ENCODE peak calls at places on chromosomes 7 and 10, in five cellular contexts. H is CD4-positive, alpha-beta T cell; N is uterus; D is breast epithelium; T is ovary. M is an unnamed sample.

GRCh38 chr10:87591589-87591886 is 68.1 kb upstream of the PAPSS2 start:
- DNase-seq in H (no peak), N (no peak), D (no peak), T (no peak), M (no peak)

GRCh38 chr10:31132681-31133239 is 101.1 kb upstream of the ZNF438 start:
- DNase-seq in H (no peak), N (no peak), D (no peak), T (no peak), M (no peak)

GRCh38 chr7:101945034-101945758 is 127.8 kb downstream of the CUX1 start:
- DNase-seq in H (no peak), N (peak), D (no peak), T (no peak), M (no peak)

GRCh38 chr7:28070311-28071055 is 110.1 kb downstream of the JAZF1 start:
- DNase-seq in H (no peak), N (no peak), D (no peak), T (no peak), M (no peak)

GRCh38 chr7:65448824-65449504 is 75.3 kb downstream of the ZNF92 start:
- DNase-seq in H (no peak), N (peak), D (no peak), T (no peak), M (no peak)

GRCh38 chr7:24255139-24255538 is 28.9 kb upstream of the NPY start:
- DNase-seq in H (no peak), N (no peak), D (no peak), T (no peak), M (no peak)

GRCh38 chr7:885261-885892 is 9.0 kb downstream of the GET4 start:
- DNase-seq in H (no peak), N (no peak), D (no peak), T (no peak), M (no peak)

GRCh38 chr7:22587322-22587721 is 87.3 kb upstream of the STEAP1B start:
- DNase-seq in H (no peak), N (no peak), D (no peak), T (no peak), M (no peak)

GRCh38 chr10:30422981-30423654 is 10.9 kb upstream of the MAP3K8 start:
- DNase-seq in H (no peak), N (no peak), D (peak), T (no peak), M (no peak)

GRCh38 chr10:44024351-44025116 is 360.4 kb downstream of the CXCL12 start:
- DNase-seq in H (no peak), N (no peak), D (no peak), T (no peak), M (no peak)

GRCh38 chr10:125661942-125662515 is 20.9 kb downstream of the TEX36 start:
- DNase-seq in H (no peak), N (no peak), D (no peak), T (no peak), M (no peak)

GRCh38 chr10:119672291-119672690 is 21.1 kb downstream of the BAG3 start:
- DNase-seq in H (no peak), N (no peak), D (no peak), T (no peak), M (no peak)

GRCh38 chr7:45566386-45566785 is 7.8 kb upstream of the ADCY1 start:
- DNase-seq in H (no peak), N (no peak), D (peak), T (no peak), M (no peak)

GRCh38 chr10:91210435-91210834 is 10.0 kb upstream of the PCGF5 start:
- DNase-seq in H (peak), N (no peak), D (no peak), T (peak), M (no peak)

GRCh38 chr10:127997241-127997640 is 90.3 kb downstream of the PTPRE start:
- DNase-seq in H (no peak), N (no peak), D (no peak), T (no peak), M (no peak)

GRCh38 chr7:127817466-127817865 is 165.5 kb downstream of the SND1 start:
- DNase-seq in H (no peak), N (no peak), D (no peak), T (no peak), M (no peak)

GRCh38 chr7:148819697-148820332 is 64.3 kb downstream of the EZH2 start:
- DNase-seq in H (no peak), N (no peak), D (no peak), T (no peak), M (no peak)

GRCh38 chr7:103065666-103066065 is 8.9 kb downstream of the FBXL13 start:
- DNase-seq in H (peak), N (no peak), D (no peak), T (no peak), M (no peak)

GRCh38 chr7:600149-600814 is 80.6 kb upstream of the PDGFA start:
- DNase-seq in H (no peak), N (no peak), D (no peak), T (no peak), M (no peak)

GRCh38 chr7:56092789-56093531 is at the start of gene PHKG1:
- DNase-seq in H (no peak), N (peak), D (peak), T (peak), M (no peak)

GRCh38 chr10:27959093-27959715 is 39.7 kb downstream of the ODAD2 start:
- DNase-seq in H (no peak), N (no peak), D (no peak), T (no peak), M (no peak)

GRCh38 chr10:122537545-122537944 is 23.0 kb upstream of the DMBT1 start:
- DNase-seq in H (no peak), N (no peak), D (no peak), T (no peak), M (no peak)

GRCh38 chr7:66500087-66500486 is 128.6 kb upstream of the KCTD7 start:
- DNase-seq in H (no peak), N (no peak), D (no peak), T (no peak), M (no peak)

GRCh38 chr7:66504131-66504530 is 124.5 kb upstream of the KCTD7 start:
- DNase-seq in H (no peak), N (no peak), D (no peak), T (no peak), M (no peak)

GRCh38 chr7:66503551-66504031 is 125.1 kb upstream of the KCTD7 start:
- DNase-seq in H (no peak), N (peak), D (no peak), T (no peak), M (no peak)

GRCh38 chr7:66503036-66503370 is 125.7 kb upstream of the KCTD7 start:
- DNase-seq in H (no peak), N (peak), D (no peak), T (no peak), M (no peak)

GRCh38 chr7:66502230-66503035 is 126.2 kb upstream of the KCTD7 start:
- DNase-seq in H (no peak), N (peak), D (no peak), T (no peak), M (no peak)
- TF ChIP-seq CTCF in H (no peak), N (no peak), D (no peak), T (no peak), M (no peak)

DNA sequence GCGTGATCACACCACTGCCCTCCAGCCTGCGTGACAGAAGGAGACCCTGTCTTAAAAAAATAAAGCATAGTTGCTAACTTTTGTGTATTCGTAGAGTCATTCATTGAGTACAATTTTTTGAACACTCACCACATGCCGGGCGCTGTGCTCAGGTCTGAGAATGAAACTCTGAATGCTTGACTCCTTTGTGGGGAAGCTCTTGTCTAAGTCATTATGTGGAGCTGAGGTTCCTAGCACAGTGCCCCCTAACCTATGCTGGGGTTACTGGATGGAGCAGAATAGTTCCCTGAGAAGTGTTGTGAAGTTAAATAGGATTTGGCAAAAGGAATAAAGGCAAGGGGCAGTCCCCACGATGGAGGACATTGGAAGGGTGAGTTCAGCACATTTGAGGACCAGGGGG is 123.3 kb downstream of the CELF2 start:
- DNase-seq in H (no peak), N (no peak), D (no peak), T (no peak), M (no peak)
- TF ChIP-seq CTCF in H (no peak), N (no peak), D (no peak), T (no peak), M (no peak)

GRCh38 chr10:109741712-109742111 is 181.6 kb downstream of the XPNPEP1 start:
- DNase-seq in H (no peak), N (no peak), D (no peak), T (no peak), M (no peak)
- TF ChIP-seq CTCF in H (no peak), N (no peak), D (no peak), T (no peak), M (no peak)

GRCh38 chr10:133347636-133348517 is 704 bp downstream of the PRAP1 start:
- DNase-seq in H (no peak), N (no peak), D (no peak), T (no peak), M (no peak)
- TF ChIP-seq CTCF in H (no peak), N (no peak), D (no peak), T (no peak), M (no peak)

GRCh38 chr10:101614957-101615759 is 27.0 kb downstream of the DPCD start:
- DNase-seq in H (no peak), N (no peak), D (no peak), T (no peak), M (no peak)
- TF ChIP-seq CTCF in H (no peak), N (no peak), D (no peak), T (no peak), M (no peak)

GRCh38 chr7:107951896-107952295 is 51.1 kb downstream of the LAMB1 start:
- DNase-seq in H (no peak), N (no peak), D (no peak), T (no peak), M (no peak)
- TF ChIP-seq CTCF in H (no peak), N (no peak), D (no peak), T (no peak), M (no peak)

GRCh38 chr7:138726288-138726687 is 25.1 kb upstream of the SVOPL start:
- DNase-seq in H (no peak), N (no peak), D (no peak), T (no peak), M (no peak)
- TF ChIP-seq CTCF in H (no peak), N (no peak), D (no peak), T (no peak), M (no peak)

DNA sequence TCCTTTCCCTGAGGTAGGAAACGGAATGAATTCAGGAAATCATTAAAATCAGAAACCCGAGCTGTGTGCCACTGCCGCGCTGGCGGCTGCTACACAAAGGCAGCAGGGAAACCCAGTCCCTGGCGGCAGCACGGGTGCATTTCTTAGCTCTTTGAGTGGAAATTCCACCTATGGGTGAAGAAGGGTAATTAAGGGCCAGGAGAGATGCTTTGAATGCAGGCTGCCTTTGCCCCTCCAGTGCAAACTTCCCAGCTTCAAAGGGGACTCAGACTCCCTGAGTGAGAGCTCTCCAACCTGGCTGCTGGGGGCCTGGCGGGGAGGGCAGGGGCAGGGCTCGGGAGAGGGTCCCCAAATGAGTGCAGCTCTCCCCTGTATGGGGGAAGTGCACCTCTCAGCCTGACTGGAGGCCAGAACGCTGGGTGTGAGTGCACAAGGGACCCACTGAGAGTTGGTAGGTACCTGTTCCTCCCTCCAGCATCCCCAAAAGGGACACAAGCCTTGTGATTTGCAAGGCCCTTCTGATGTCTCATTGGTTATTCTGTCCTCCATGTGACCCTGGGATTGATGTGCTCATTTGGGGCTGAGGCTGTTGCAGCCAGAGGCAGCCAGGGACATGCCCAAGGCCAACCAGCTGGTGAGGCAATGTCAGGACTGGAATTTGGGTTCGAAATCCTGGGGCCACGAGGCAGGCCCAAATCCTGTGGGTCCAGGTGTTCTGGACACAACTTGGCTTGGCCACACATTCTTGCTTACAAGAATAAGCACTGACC is 16.3 kb upstream of the ZMIZ1 start:
- DNase-seq in H (peak), N (peak), D (no peak), T (no peak), M (no peak)
- TF ChIP-seq CTCF in H (peak), N (no peak), D (peak), T (no peak), M (no peak)

DNA sequence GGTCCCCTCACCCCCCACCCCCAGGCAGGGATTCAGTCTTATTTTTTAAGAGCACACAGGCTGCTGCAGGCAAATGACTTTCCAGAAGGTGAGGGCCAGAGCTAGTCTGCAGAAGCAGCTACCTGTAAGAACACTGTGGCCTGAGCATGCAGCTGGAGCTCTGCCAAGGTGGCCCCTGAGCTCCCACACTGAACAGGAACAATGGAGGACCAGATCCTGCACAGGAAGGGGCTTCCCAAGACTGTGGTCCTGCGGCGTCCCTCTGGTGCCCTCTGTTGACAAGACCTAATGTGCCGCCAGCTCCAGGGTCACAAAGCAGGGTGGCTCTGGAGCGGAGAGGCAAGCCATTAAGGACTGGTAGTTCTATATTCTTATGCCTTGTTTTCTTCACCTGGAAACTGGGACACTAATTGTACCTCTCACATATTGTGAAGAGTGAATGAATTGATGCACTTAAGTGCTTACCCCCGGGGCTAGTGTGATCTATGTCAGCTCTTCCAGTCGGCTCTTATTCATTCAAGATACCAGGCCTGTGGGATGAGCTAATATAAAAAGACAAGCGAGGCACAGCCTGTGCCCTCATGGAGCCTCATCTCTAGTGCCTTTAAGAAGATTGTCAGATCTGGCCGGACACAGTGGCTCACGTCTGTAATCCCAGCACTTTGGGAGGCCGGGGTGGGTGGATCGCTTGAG is 8.0 kb upstream of the BEND7 start:
- DNase-seq in H (no peak), N (peak), D (no peak), T (no peak), M (no peak)
- TF ChIP-seq CTCF in H (peak), N (peak), D (peak), T (no peak), M (no peak)

GRCh38 chr7:77935652-77936348 is 137.2 kb downstream of the PHTF2 start:
- DNase-seq in H (no peak), N (no peak), D (no peak), T (no peak), M (no peak)
- TF ChIP-seq CTCF in H (peak), N (peak), D (no peak), T (no peak), M (no peak)

M was measured in omental fat pad.